ENCODE peak calls at places on chromosome 4, in seven cellular contexts. L is astrocyte of the hippocampus, Q is kidney glomerular epithelial cell, F is HT1080, H is NCI-H82, A is AG08396, K is globus pallidus. Y is an unnamed sample.

GRCh38 chr4:996994-997374 is 3.8 kb upstream of the SLC26A1 start:
- DNase-seq in F (no peak), K (no peak), Q (no peak), H (no peak), L (no peak), A (no peak), Y (no peak)

GRCh38 chr4:155582971-155583437 is 83.6 kb upstream of the GUCY1A1 start:
- DNase-seq in H (no peak), L (no peak), A (no peak), K (no peak), Q (no peak), F (peak), Y (no peak)

GRCh38 chr4:63528592-63528991 is 880.7 kb downstream of the TECRL start:
- DNase-seq in Q (no peak), L (no peak), F (peak), A (no peak), K (no peak), H (no peak), Y (no peak)

GRCh38 chr4:186606593-186606992 is 51.2 kb upstream of the MTNR1A start:
- DNase-seq in F (peak), L (peak), Q (peak), K (no peak), A (no peak), H (peak), Y (peak)

GRCh38 chr4:127995776-127996175 is 30.6 kb downstream of the ABHD18 start:
- DNase-seq in A (no peak), Q (no peak), F (peak), K (no peak), H (no peak), L (peak), Y (peak)

GRCh38 chr4:120318447-120318846 is 251.8 kb upstream of the MAD2L1 start:
- DNase-seq in K (no peak), H (no peak), Q (no peak), A (no peak), L (no peak), F (no peak), Y (no peak)

GRCh38 chr4:32161382-32161781 is 1441.2 kb downstream of the PCDH7 start:
- DNase-seq in F (peak), H (no peak), K (no peak), Q (no peak), L (peak), A (no peak), Y (peak)

GRCh38 chr4:5365071-5366008 is 314.1 kb downstream of the STK32B start:
- DNase-seq in L (peak), Q (peak), F (peak), H (no peak), K (no peak), A (no peak), Y (peak)

GRCh38 chr4:68494688-68495087 is 47.4 kb downstream of the TMPRSS11E start:
- DNase-seq in F (no peak), L (peak), Q (no peak), A (no peak), H (no peak), K (no peak), Y (no peak)

GRCh38 chr4:38242822-38243384 is 282.7 kb downstream of the PTTG2 start:
- DNase-seq in L (no peak), Q (no peak), A (no peak), H (no peak), K (no peak), F (no peak), Y (no peak)

GRCh38 chr4:108080752-108081151 is 88.0 kb downstream of the LEF1 start:
- DNase-seq in F (no peak), H (no peak), L (no peak), A (no peak), K (no peak), Q (no peak), Y (no peak)

GRCh38 chr4:33078145-33078544 is 2358.0 kb downstream of the PCDH7 start:
- DNase-seq in K (no peak), A (no peak), L (no peak), Q (no peak), F (no peak), H (no peak), Y (no peak)

GRCh38 chr4:158159054-158159717 is 13.6 kb downstream of the GASK1B start:
- DNase-seq in H (no peak), K (no peak), F (peak), Q (peak), L (peak), A (no peak), Y (peak)

GRCh38 chr4:128716325-128716724 is 93.2 kb upstream of the JADE1 start:
- DNase-seq in F (no peak), L (no peak), A (no peak), K (peak), H (no peak), Q (no peak), Y (no peak)

GRCh38 chr4:153419029-153419428 is 47.1 kb upstream of the TMEM131L start:
- DNase-seq in H (no peak), A (no peak), L (no peak), F (no peak), K (no peak), Q (no peak), Y (no peak)

GRCh38 chr4:69689530-69690111 is 36.6 kb upstream of the UGT2A1 start:
- DNase-seq in L (peak), Q (peak), H (peak), F (peak), K (peak), A (peak), Y (no peak)

GRCh38 chr4:87530868-87531267 is 1.7 kb upstream of the SPARCL1 start:
- DNase-seq in H (peak), A (no peak), Q (no peak), K (no peak), F (no peak), L (no peak), Y (no peak)

GRCh38 chr4:158673633-158674032 is 1.5 kb downstream of the ETFDH start:
- DNase-seq in Q (no peak), L (no peak), H (no peak), A (no peak), F (no peak), K (no peak), Y (no peak)

GRCh38 chr4:124060261-124060918 is 652.1 kb downstream of the ANKRD50 start:
- DNase-seq in H (no peak), A (peak), F (peak), K (peak), Q (no peak), L (peak), Y (no peak)

GRCh38 chr4:722181-722725 is 16.6 kb downstream of the PCGF3 start:
- DNase-seq in L (no peak), A (no peak), Q (no peak), H (no peak), F (no peak), K (no peak), Y (no peak)

GRCh38 chr4:110020139-110020538 is 107.5 kb downstream of the EGF start:
- DNase-seq in L (peak), K (no peak), Q (peak), F (no peak), A (peak), H (no peak), Y (no peak)

GRCh38 chr4:22474636-22475310 is 41.1 kb downstream of the ADGRA3 start:
- DNase-seq in A (no peak), H (no peak), K (no peak), F (peak), Q (peak), L (peak), Y (no peak)

GRCh38 chr4:123602007-123602406 is 205.4 kb downstream of the SPRY1 start:
- DNase-seq in F (no peak), H (no peak), Q (no peak), A (no peak), K (no peak), L (no peak), Y (no peak)

GRCh38 chr4:188430384-188430783 is 291.1 kb downstream of the TRIML1 start:
- DNase-seq in F (no peak), L (no peak), H (no peak), K (no peak), Q (no peak), A (no peak), Y (no peak)

GRCh38 chr4:89048906-89049601 is 7.9 kb downstream of the FAM13A start:
- DNase-seq in L (no peak), K (no peak), H (no peak), A (no peak), F (no peak), Q (no peak), Y (no peak)

GRCh38 chr4:98568896-98569663 is 89.3 kb downstream of the TSPAN5 start:
- DNase-seq in A (no peak), Q (no peak), L (peak), K (no peak), H (peak), F (no peak), Y (no peak)

GRCh38 chr4:14646831-14647230 is 355.4 kb upstream of the CPEB2 start:
- DNase-seq in F (peak), L (peak), K (no peak), Q (no peak), H (no peak), A (no peak), Y (no peak)

GRCh38 chr4:15779336-15779735 is 1.2 kb downstream of the CD38 start:
- DNase-seq in F (no peak), A (peak), H (peak), L (peak), K (peak), Q (peak), Y (no peak)

GRCh38 chr4:136864580-136865185 is 667.6 kb downstream of the PCDH18 start:
- DNase-seq in H (peak), L (peak), A (peak), F (peak), Q (peak), K (peak), Y (peak)

GRCh38 chr4:101790521-101791188 is at the start of gene BANK1:
- DNase-seq in Q (peak), F (no peak), A (peak), H (no peak), K (peak), L (peak), Y (no peak)

GRCh38 chr4:121564840-121565375 is 131.9 kb downstream of the ANXA5 start:
- DNase-seq in K (no peak), L (peak), Q (peak), F (peak), A (peak), H (no peak), Y (no peak)

GRCh38 chr4:7021930-7022658 is 21.1 kb upstream of the TADA2B start:
- DNase-seq in F (peak), L (peak), K (no peak), Q (peak), A (peak), H (no peak), Y (peak)

GRCh38 chr4:40212674-40213504 is 16.1 kb downstream of the RHOH start:
- DNase-seq in L (peak), F (peak), Q (no peak), A (no peak), H (no peak), K (no peak), Y (no peak)

GRCh38 chr4:1249731-1250526 is 999 bp upstream of the CTBP1 start:
- DNase-seq in A (peak), K (peak), L (peak), Q (no peak), F (no peak), H (peak), Y (no peak)

GRCh38 chr4:53622739-53623151 is 31.5 kb upstream of the LNX1 start:
- DNase-seq in K (no peak), L (no peak), Q (no peak), A (no peak), H (no peak), F (no peak), Y (peak)